ENCODE peak calls at places on chromosomes 6 and 20, in four cellular contexts. One of them, this sample, is unnamed.

GRCh38 chr6:150717419-150717818 is 117.7 kb downstream of the PLEKHG1 start:
- DNase-seq in stimulated activated naive B cell treated with anti-CD40 and anti-IgM and Interleukin-4, amounts not matched to agents 10 μg/mL and 1 μg/mL and 100 μg/mL, for 72 hours: no peak
- DNase-seq in pons: no peak
- DNase-seq in adrenal gland: no peak
- DNase-seq in this sample: no peak

GRCh38 chr6:163902993-163903392 is 488.5 kb downstream of the QKI start:
- DNase-seq in adrenal gland: no peak
- DNase-seq in pons: no peak
- DNase-seq in stimulated activated naive B cell treated with anti-CD40 and anti-IgM and Interleukin-4, amounts not matched to agents 10 μg/mL and 1 μg/mL and 100 μg/mL, for 72 hours: no peak
- DNase-seq in this sample: no peak

GRCh38 chr20:30811896-30812671 is 445.4 kb upstream of the DEFB115 start:
- DNase-seq in adrenal gland: no peak
- DNase-seq in pons: peak
- DNase-seq in stimulated activated naive B cell treated with anti-CD40 and anti-IgM and Interleukin-4, amounts not matched to agents 10 μg/mL and 1 μg/mL and 100 μg/mL, for 72 hours: peak
- DNase-seq in this sample: peak

GRCh38 chr20:8602389-8603116 is 466.3 kb upstream of the PLCB4 start:
- DNase-seq in pons: no peak
- DNase-seq in adrenal gland: no peak
- DNase-seq in stimulated activated naive B cell treated with anti-CD40 and anti-IgM and Interleukin-4, amounts not matched to agents 10 μg/mL and 1 μg/mL and 100 μg/mL, for 72 hours: no peak
- DNase-seq in this sample: peak

GRCh38 chr6:92723390-92723931 is 695.9 kb downstream of the EPHA7 start:
- DNase-seq in stimulated activated naive B cell treated with anti-CD40 and anti-IgM and Interleukin-4, amounts not matched to agents 10 μg/mL and 1 μg/mL and 100 μg/mL, for 72 hours: no peak
- DNase-seq in adrenal gland: no peak
- DNase-seq in pons: no peak
- DNase-seq in this sample: no peak

GRCh38 chr20:15045246-15045645 is 707.8 kb upstream of the FLRT3 start:
- DNase-seq in stimulated activated naive B cell treated with anti-CD40 and anti-IgM and Interleukin-4, amounts not matched to agents 10 μg/mL and 1 μg/mL and 100 μg/mL, for 72 hours: no peak
- DNase-seq in pons: no peak
- DNase-seq in adrenal gland: peak
- DNase-seq in this sample: no peak

GRCh38 chr6:156455847-156456246 is 321.3 kb upstream of the ARID1B start:
- DNase-seq in pons: no peak
- DNase-seq in adrenal gland: no peak
- DNase-seq in stimulated activated naive B cell treated with anti-CD40 and anti-IgM and Interleukin-4, amounts not matched to agents 10 μg/mL and 1 μg/mL and 100 μg/mL, for 72 hours: no peak
- DNase-seq in this sample: no peak

GRCh38 chr20:4068708-4069107 is 53.4 kb upstream of the RNF24 start:
- DNase-seq in pons: no peak
- DNase-seq in stimulated activated naive B cell treated with anti-CD40 and anti-IgM and Interleukin-4, amounts not matched to agents 10 μg/mL and 1 μg/mL and 100 μg/mL, for 72 hours: no peak
- DNase-seq in adrenal gland: no peak
- DNase-seq in this sample: no peak

GRCh38 chr6:122726649-122727048 is 52.9 kb upstream of the FABP7 start:
- DNase-seq in stimulated activated naive B cell treated with anti-CD40 and anti-IgM and Interleukin-4, amounts not matched to agents 10 μg/mL and 1 μg/mL and 100 μg/mL, for 72 hours: no peak
- DNase-seq in adrenal gland: no peak
- DNase-seq in pons: no peak
- DNase-seq in this sample: no peak

GRCh38 chr6:115910147-115910546 is 150.5 kb downstream of the FRK start:
- DNase-seq in pons: no peak
- DNase-seq in adrenal gland: no peak
- DNase-seq in stimulated activated naive B cell treated with anti-CD40 and anti-IgM and Interleukin-4, amounts not matched to agents 10 μg/mL and 1 μg/mL and 100 μg/mL, for 72 hours: no peak
- DNase-seq in this sample: no peak

GRCh38 chr6:13302751-13303667 is 25.3 kb downstream of the TBC1D7 start:
- DNase-seq in pons: peak
- DNase-seq in stimulated activated naive B cell treated with anti-CD40 and anti-IgM and Interleukin-4, amounts not matched to agents 10 μg/mL and 1 μg/mL and 100 μg/mL, for 72 hours: peak
- DNase-seq in adrenal gland: peak
- DNase-seq in this sample: peak

GRCh38 chr20:60993647-60994046 is 258.4 kb upstream of the CDH4 start:
- DNase-seq in adrenal gland: no peak
- DNase-seq in stimulated activated naive B cell treated with anti-CD40 and anti-IgM and Interleukin-4, amounts not matched to agents 10 μg/mL and 1 μg/mL and 100 μg/mL, for 72 hours: no peak
- DNase-seq in pons: no peak
- DNase-seq in this sample: no peak

GRCh38 chr20:41232971-41233926 is 84.3 kb downstream of the ZHX3 start:
- DNase-seq in pons: no peak
- DNase-seq in stimulated activated naive B cell treated with anti-CD40 and anti-IgM and Interleukin-4, amounts not matched to agents 10 μg/mL and 1 μg/mL and 100 μg/mL, for 72 hours: no peak
- DNase-seq in adrenal gland: no peak
- DNase-seq in this sample: no peak

GRCh38 chr20:36830791-36831691 is 44.9 kb upstream of the TLDC2 start:
- DNase-seq in pons: peak
- DNase-seq in adrenal gland: peak
- DNase-seq in stimulated activated naive B cell treated with anti-CD40 and anti-IgM and Interleukin-4, amounts not matched to agents 10 μg/mL and 1 μg/mL and 100 μg/mL, for 72 hours: no peak
- DNase-seq in this sample: no peak

GRCh38 chr6:2891768-2892170 is 11.3 kb downstream of the SERPINB9 start:
- DNase-seq in adrenal gland: no peak
- DNase-seq in pons: no peak
- DNase-seq in stimulated activated naive B cell treated with anti-CD40 and anti-IgM and Interleukin-4, amounts not matched to agents 10 μg/mL and 1 μg/mL and 100 μg/mL, for 72 hours: peak
- DNase-seq in this sample: peak

GRCh38 chr20:57179265-57179664 is 87.2 kb downstream of the BMP7 start:
- DNase-seq in pons: no peak
- DNase-seq in stimulated activated naive B cell treated with anti-CD40 and anti-IgM and Interleukin-4, amounts not matched to agents 10 μg/mL and 1 μg/mL and 100 μg/mL, for 72 hours: no peak
- DNase-seq in adrenal gland: no peak
- DNase-seq in this sample: no peak

GRCh38 chr6:38137609-38138008 is 318.1 kb downstream of the ZFAND3 start:
- DNase-seq in stimulated activated naive B cell treated with anti-CD40 and anti-IgM and Interleukin-4, amounts not matched to agents 10 μg/mL and 1 μg/mL and 100 μg/mL, for 72 hours: no peak
- DNase-seq in adrenal gland: no peak
- DNase-seq in pons: peak
- DNase-seq in this sample: no peak

GRCh38 chr6:150212745-150213144 is 69.9 kb downstream of the PPP1R14C start:
- DNase-seq in stimulated activated naive B cell treated with anti-CD40 and anti-IgM and Interleukin-4, amounts not matched to agents 10 μg/mL and 1 μg/mL and 100 μg/mL, for 72 hours: no peak
- DNase-seq in pons: no peak
- DNase-seq in adrenal gland: no peak
- DNase-seq in this sample: no peak